ENCODE peak calls at places on chromosomes 16 and 17, in four cellular contexts. R, Z, H and S are unnamed samples.

GRCh38 chr17:42315402-42316156 is 27.3 kb downstream of the STAT5A start:
- DNase-seq in R (no peak), Z (no peak), H (no peak), S (no peak)

GRCh38 chr17:4968166-4968915 is 724 bp upstream of the SPAG7 start:
- DNase-seq in R (peak), Z (no peak), H (no peak), S (peak)

GRCh38 chr17:52147872-52148271 is 10.6 kb downstream of the CA10 start:
- DNase-seq in R (no peak), Z (no peak), H (no peak), S (no peak)

GRCh38 chr17:74892974-74893911 is at the start of gene FADS6:
- DNase-seq in R (peak), Z (no peak), H (no peak), S (no peak)

GRCh38 chr16:71467810-71468209 is 5.8 kb upstream of the ZNF23 start:
- DNase-seq in R (peak), Z (no peak), H (no peak), S (peak)

GRCh38 chr17:15777717-15778116 is 45.6 kb downstream of the TBC1D26 start:
- DNase-seq in R (no peak), Z (no peak), H (no peak), S (no peak)

GRCh38 chr16:54313789-54314188 is 27.2 kb upstream of the IRX3 start:
- DNase-seq in R (no peak), Z (no peak), H (no peak), S (no peak)

GRCh38 chr17:42276359-42276608 is at the start of gene STAT5B:
- DNase-seq in R (peak), Z (no peak), H (peak), S (peak)

GRCh38 chr17:6456321-6456720 is 12.1 kb downstream of the PIMREG start:
- DNase-seq in R (no peak), Z (no peak), H (no peak), S (no peak)

GRCh38 chr17:4533522-4534502 is 21.4 kb downstream of the MYBBP1A start:
- DNase-seq in R (no peak), Z (no peak), H (no peak), S (no peak)

GRCh38 chr17:68697850-68698313 is 96.7 kb upstream of the FAM20A start:
- DNase-seq in R (no peak), Z (peak), H (no peak), S (no peak)

GRCh38 chr16:678858-679807 is 1.1 kb upstream of the STUB1 start:
- DNase-seq in R (peak), Z (no peak), H (no peak), S (peak)

GRCh38 chr16:84548971-84549844 is 44.7 kb upstream of the MEAK7 start:
- DNase-seq in R (no peak), Z (no peak), H (peak), S (peak)

GRCh38 chr16:60392380-60392779 is 1643.9 kb downstream of the CDH8 start:
- DNase-seq in R (no peak), Z (no peak), H (no peak), S (no peak)